ENCODE peak calls at places on chromosome 11, in five cellular contexts. One of them, this sample, is unnamed.

GRCh38 chr11:69231466-69232018 is 62.4 kb upstream of the MYEOV start:
- DNase-seq in HFFc6: no peak
- DNase-seq in progenitor cell of endocrine pancreas: no peak
- DNase-seq in T-helper 2 cell: no peak
- DNase-seq in fibroblast of pulmonary artery: no peak
- DNase-seq in this sample: no peak

GRCh38 chr11:34348919-34349318 is 8.9 kb downstream of the ABTB2 start:
- DNase-seq in HFFc6: no peak
- DNase-seq in progenitor cell of endocrine pancreas: no peak
- DNase-seq in T-helper 2 cell: no peak
- DNase-seq in fibroblast of pulmonary artery: no peak
- DNase-seq in this sample: no peak

GRCh38 chr11:43360361-43361032 is 1.8 kb downstream of the TTC17 start:
- DNase-seq in HFFc6: no peak
- DNase-seq in progenitor cell of endocrine pancreas: no peak
- DNase-seq in T-helper 2 cell: no peak
- DNase-seq in fibroblast of pulmonary artery: peak
- DNase-seq in this sample: no peak

GRCh38 chr11:108549319-108549885 is 44.2 kb downstream of the EXPH5 start:
- DNase-seq in HFFc6: no peak
- DNase-seq in progenitor cell of endocrine pancreas: no peak
- DNase-seq in T-helper 2 cell: no peak
- DNase-seq in fibroblast of pulmonary artery: no peak
- DNase-seq in this sample: no peak

GRCh38 chr11:8826145-8826786 is 84.7 kb upstream of the AKIP1 start:
- DNase-seq in HFFc6: peak
- DNase-seq in progenitor cell of endocrine pancreas: no peak
- DNase-seq in T-helper 2 cell: no peak
- DNase-seq in fibroblast of pulmonary artery: peak
- DNase-seq in this sample: no peak

GRCh38 chr11:75351541-75352416 is at the start of gene ARRB1:
- DNase-seq in HFFc6: peak
- DNase-seq in progenitor cell of endocrine pancreas: peak
- DNase-seq in T-helper 2 cell: peak
- DNase-seq in fibroblast of pulmonary artery: peak
- DNase-seq in this sample: peak

GRCh38 chr11:13465909-13466371 is 2.9 kb upstream of the BTBD10 start:
- DNase-seq in HFFc6: peak
- DNase-seq in progenitor cell of endocrine pancreas: no peak
- DNase-seq in T-helper 2 cell: no peak
- DNase-seq in fibroblast of pulmonary artery: peak
- DNase-seq in this sample: no peak

GRCh38 chr11:2860636-2861035 is 24.9 kb downstream of the CDKN1C start:
- DNase-seq in HFFc6: no peak
- DNase-seq in progenitor cell of endocrine pancreas: no peak
- DNase-seq in T-helper 2 cell: no peak
- DNase-seq in fibroblast of pulmonary artery: peak
- DNase-seq in this sample: no peak

GRCh38 chr11:74742070-74742469 is 6.6 kb upstream of the RNF169 start:
- DNase-seq in HFFc6: no peak
- DNase-seq in progenitor cell of endocrine pancreas: no peak
- DNase-seq in T-helper 2 cell: no peak
- DNase-seq in fibroblast of pulmonary artery: no peak
- DNase-seq in this sample: no peak

GRCh38 chr11:45089251-45089650 is 57.2 kb upstream of the PRDM11 start:
- DNase-seq in HFFc6: peak
- DNase-seq in progenitor cell of endocrine pancreas: no peak
- DNase-seq in T-helper 2 cell: no peak
- DNase-seq in fibroblast of pulmonary artery: peak
- DNase-seq in this sample: no peak

GRCh38 chr11:57303990-57304579 is 20.7 kb downstream of the TNKS1BP1 start:
- DNase-seq in HFFc6: no peak
- DNase-seq in progenitor cell of endocrine pancreas: no peak
- DNase-seq in T-helper 2 cell: no peak
- DNase-seq in fibroblast of pulmonary artery: peak
- DNase-seq in this sample: no peak

This sample was measured in B cell.